ENCODE peak calls at places on chromosomes 11 and 22, in nine cellular contexts. Q, Y, M, G, T, X, V, S and N are unnamed samples.

GRCh38 chr22:40480996-40481395 is 110.6 kb downstream of the SGSM3 start:
- DNase-seq in Q (no peak), Y (no peak), M (no peak), G (no peak), T (no peak), X (no peak), V (no peak), S (no peak), N (no peak)

GRCh38 chr11:92035488-92035887 is 189.1 kb upstream of the FAT3 start:
- DNase-seq in Q (no peak), Y (peak), M (no peak), G (no peak), T (no peak), X (no peak), V (no peak), S (no peak), N (no peak)

GRCh38 chr11:66292543-66293332 is 1.0 kb downstream of the TMEM151A start:
- DNase-seq in Q (no peak), Y (no peak), M (no peak), G (no peak), T (no peak), X (no peak), V (no peak), S (no peak), N (no peak)

GRCh38 chr11:1701041-1701807 is 4.2 kb downstream of the KRTAP5-6 start:
- DNase-seq in Q (no peak), Y (no peak), M (no peak), G (no peak), T (no peak), X (no peak), V (no peak), S (no peak), N (peak)

GRCh38 chr11:20949585-20949984 is 280.2 kb downstream of the NELL1 start:
- DNase-seq in Q (no peak), Y (no peak), M (no peak), G (no peak), T (no peak), X (no peak), V (no peak), S (no peak), N (no peak)

GRCh38 chr11:3186166-3186953 is 21.2 kb upstream of the OSBPL5 start:
- DNase-seq in Q (no peak), Y (no peak), M (no peak), G (no peak), T (no peak), X (no peak), V (no peak), S (no peak), N (no peak)

GRCh38 chr11:95066721-95067041 is at the start of gene SRSF8:
- DNase-seq in Q (no peak), Y (no peak), M (no peak), G (no peak), T (no peak), X (no peak), V (no peak), S (no peak), N (no peak)

GRCh38 chr11:27354359-27354965 is 8.6 kb downstream of the CCDC34 start:
- DNase-seq in Q (no peak), Y (no peak), M (no peak), G (no peak), T (no peak), X (no peak), V (no peak), S (no peak), N (no peak)

GRCh38 chr22:25202290-25202921 is 2.7 kb downstream of the CRYBB3 start:
- DNase-seq in Q (peak), Y (peak), M (peak), G (peak), T (peak), X (peak), V (peak), S (peak), N (peak)

GRCh38 chr22:50199836-50200332 is 927 bp upstream of the SELENOO start:
- DNase-seq in Q (no peak), Y (no peak), M (no peak), G (peak), T (no peak), X (no peak), V (peak), S (no peak), N (no peak)

GRCh38 chr11:61972796-61973602 is 5.6 kb upstream of the FTH1 start:
- DNase-seq in Q (peak), Y (peak), M (no peak), G (no peak), T (peak), X (peak), V (no peak), S (peak), N (peak)

DNA sequence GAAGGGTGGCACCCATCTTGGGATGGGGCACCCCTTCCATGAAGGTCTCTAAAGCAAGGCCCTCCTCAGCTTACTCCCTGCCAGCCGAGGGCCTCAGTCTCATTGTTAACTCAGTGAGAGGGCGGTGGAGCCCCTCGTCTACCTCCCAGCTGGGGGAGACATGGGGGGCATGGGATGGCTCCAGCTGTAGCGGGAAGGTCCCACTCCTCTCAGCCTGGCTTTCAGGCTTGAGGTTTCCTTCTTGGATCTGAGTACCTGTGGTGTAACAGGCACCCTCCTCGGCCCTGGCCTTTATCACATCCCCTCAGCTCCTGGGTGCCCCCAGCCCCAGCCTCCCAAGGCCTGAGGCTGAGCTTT is 2.0 kb downstream of the MIF start:
- DNase-seq in Q (no peak), Y (no peak), M (no peak), G (no peak), T (no peak), X (no peak), V (no peak), S (no peak), N (no peak)
- H3K27ac ChIP-seq in Q (no peak), Y (no peak), M (no peak), G (no peak), T (no peak), X (no peak), V (no peak), S (peak), N (no peak)

GRCh38 chr11:89491141-89491690 is at the start of gene NOX4:
- DNase-seq in Q (peak), Y (no peak), M (peak), G (peak), T (peak), X (peak), V (peak), S (no peak), N (no peak)
- H3K4me3 ChIP-seq in Q (peak), Y (no peak), M (peak), G (peak), T (no peak), X (peak), V (peak), S (peak), N (peak)

GRCh38 chr11:69539416-69540117 is 58.1 kb downstream of the LINC01488 start:
- DNase-seq in Q (no peak), Y (no peak), M (peak), G (no peak), T (peak), X (no peak), V (no peak), S (no peak), N (no peak)
- H3K27ac ChIP-seq in Q (no peak), Y (no peak), M (peak), G (no peak), T (peak), X (no peak), V (no peak), S (no peak), N (no peak)

GRCh38 chr11:130427049-130427388 is 1.4 kb downstream of the ADAMTS8 start:
- DNase-seq in Q (no peak), Y (no peak), M (no peak), G (no peak), T (no peak), X (no peak), V (no peak), S (no peak), N (no peak)
- H3K4me3 ChIP-seq in Q (peak), Y (no peak), M (peak), G (no peak), T (no peak), X (no peak), V (peak), S (no peak), N (peak)

GRCh38 chr11:78800756-78801155 is 226.1 kb upstream of the NARS2 start:
- DNase-seq in Q (no peak), Y (no peak), M (no peak), G (no peak), T (no peak), X (no peak), V (no peak), S (no peak), N (no peak)

GRCh38 chr11:78797559-78797958 is 222.9 kb upstream of the NARS2 start:
- DNase-seq in Q (no peak), Y (no peak), M (no peak), G (no peak), T (no peak), X (no peak), V (no peak), S (no peak), N (no peak)

GRCh38 chr11:78796956-78797355 is 222.3 kb upstream of the NARS2 start:
- DNase-seq in Q (no peak), Y (peak), M (no peak), G (no peak), T (peak), X (no peak), V (no peak), S (no peak), N (no peak)

GRCh38 chr11:78800089-78800690 is 225.5 kb upstream of the NARS2 start:
- DNase-seq in Q (no peak), Y (no peak), M (no peak), G (peak), T (no peak), X (no peak), V (no peak), S (no peak), N (no peak)

DNA sequence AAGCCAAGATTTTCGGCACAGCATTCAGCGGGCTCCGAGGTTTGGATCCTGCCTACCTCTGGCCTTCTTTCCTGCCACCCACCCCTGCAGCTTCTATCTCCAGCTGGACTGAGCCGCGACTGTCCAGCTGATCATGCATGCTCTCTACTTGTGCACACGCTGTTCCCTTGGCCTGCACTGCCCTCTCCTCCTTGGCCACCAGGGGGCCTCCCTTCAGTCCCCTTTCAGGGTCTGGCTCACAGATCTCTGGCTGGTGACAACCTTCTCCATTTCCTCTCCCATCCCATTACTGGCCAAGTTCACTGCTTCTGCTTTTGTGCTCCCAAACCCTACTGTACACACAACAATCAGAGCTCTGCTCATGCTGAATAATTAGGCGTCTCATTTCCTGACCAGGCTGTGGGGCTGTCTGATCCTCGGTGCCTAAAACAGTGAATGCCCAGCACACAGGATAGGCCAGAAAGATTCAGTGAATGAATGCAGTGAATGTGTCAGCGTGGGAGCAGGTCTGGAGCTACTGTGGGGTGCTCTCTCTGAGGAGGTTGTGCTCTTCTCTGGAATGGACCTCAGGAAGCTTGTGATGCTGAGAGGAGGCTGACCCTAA is 224.0 kb upstream of the NARS2 start:
- DNase-seq in Q (peak), Y (peak), M (peak), G (peak), T (peak), X (peak), V (peak), S (no peak), N (peak)
- H3K27ac ChIP-seq in Q (no peak), Y (no peak), M (no peak), G (no peak), T (no peak), X (no peak), V (no peak), S (no peak), N (no peak)

GRCh38 chr22:45503816-45504702 is 1.4 kb downstream of the FBLN1 start:
- DNase-seq in Q (no peak), Y (peak), M (no peak), G (peak), T (no peak), X (peak), V (no peak), S (no peak), N (no peak)

GRCh38 chr22:45504703-45505341 is 2.1 kb downstream of the FBLN1 start:
- DNase-seq in Q (no peak), Y (peak), M (peak), G (peak), T (peak), X (no peak), V (no peak), S (no peak), N (no peak)

GRCh38 chr22:45503071-45503815 is 560 bp downstream of the FBLN1 start:
- DNase-seq in Q (no peak), Y (peak), M (no peak), G (peak), T (no peak), X (no peak), V (no peak), S (no peak), N (no peak)

GRCh38 chr22:45499746-45500145 is 2.9 kb upstream of the FBLN1 start:
- DNase-seq in Q (no peak), Y (no peak), M (peak), G (peak), T (no peak), X (no peak), V (no peak), S (no peak), N (no peak)

DNA sequence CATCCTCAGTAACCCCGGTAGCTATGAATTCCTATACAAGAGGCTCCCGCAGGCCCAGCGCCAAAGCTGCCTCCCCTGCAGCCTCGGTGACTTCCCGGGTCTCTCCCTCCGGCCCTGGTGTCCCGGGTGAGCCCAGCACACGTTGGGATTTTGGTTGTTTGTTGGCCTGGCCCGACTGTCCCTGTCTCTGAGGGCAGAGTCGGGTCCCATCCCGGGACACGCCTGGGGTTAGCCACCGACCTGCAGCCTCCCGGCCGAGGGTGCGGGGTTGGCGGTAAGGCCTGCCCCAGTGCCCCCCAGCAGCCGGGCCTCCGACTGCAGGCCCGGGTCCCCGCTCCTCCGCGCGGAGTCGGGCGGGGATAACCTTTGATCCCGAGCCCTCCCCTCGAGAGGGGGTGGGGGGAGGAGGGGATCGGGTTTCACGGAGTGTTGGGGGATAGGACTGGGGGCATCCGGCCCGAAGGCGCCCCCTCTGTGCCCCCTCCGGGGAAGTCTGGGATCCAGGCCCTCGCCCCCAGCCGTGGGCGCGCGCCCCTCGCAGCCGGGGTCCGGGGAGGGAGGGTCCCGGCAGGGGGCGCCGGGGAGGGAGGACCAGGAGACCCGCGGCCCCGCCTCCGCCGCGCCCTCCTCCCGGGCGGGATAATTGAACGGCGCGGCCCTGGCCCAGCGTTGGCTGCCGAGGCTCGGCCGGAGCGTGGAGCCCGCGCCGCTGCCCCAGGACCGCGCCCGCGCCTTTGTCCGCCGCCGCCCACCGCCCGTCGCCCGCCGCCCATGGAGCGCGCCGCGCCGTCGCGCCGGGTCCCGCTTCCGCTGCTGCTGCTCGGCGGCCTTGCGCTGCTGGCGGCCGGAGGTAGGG is at the start of gene FBLN1:
- DNase-seq in Q (peak), Y (no peak), M (peak), G (peak), T (peak), X (no peak), V (no peak), S (no peak), N (no peak)
- H3K4me3 ChIP-seq in Q (peak), Y (peak), M (peak), G (peak), T (no peak), X (peak), V (peak), S (peak), N (peak)

DNA sequence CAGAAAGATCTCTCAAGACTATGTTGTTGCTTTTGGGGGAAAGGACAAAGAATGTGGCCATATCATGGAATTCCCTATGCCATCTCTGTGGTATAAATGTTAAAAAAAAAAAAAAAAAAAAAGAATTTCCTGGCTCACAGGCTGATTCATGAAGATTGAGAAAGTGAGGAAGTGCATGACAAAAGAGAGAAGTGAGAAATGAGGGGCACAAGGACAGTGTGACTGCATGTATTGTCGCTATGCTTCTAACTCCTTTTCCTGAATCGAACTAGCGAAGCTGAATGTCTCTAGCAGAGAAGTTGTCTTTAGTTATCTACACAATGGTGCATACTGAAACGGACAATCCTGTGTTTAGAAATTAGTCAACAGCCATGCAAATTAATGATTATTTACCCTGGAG is 80.6 kb upstream of the CARD18 start:
- DNase-seq in Q (no peak), Y (no peak), M (no peak), G (no peak), T (no peak), X (no peak), V (no peak), S (no peak), N (no peak)
- H3K27ac ChIP-seq in Q (no peak), Y (no peak), M (no peak), G (no peak), T (no peak), X (no peak), V (no peak), S (no peak), N (no peak)

DNA sequence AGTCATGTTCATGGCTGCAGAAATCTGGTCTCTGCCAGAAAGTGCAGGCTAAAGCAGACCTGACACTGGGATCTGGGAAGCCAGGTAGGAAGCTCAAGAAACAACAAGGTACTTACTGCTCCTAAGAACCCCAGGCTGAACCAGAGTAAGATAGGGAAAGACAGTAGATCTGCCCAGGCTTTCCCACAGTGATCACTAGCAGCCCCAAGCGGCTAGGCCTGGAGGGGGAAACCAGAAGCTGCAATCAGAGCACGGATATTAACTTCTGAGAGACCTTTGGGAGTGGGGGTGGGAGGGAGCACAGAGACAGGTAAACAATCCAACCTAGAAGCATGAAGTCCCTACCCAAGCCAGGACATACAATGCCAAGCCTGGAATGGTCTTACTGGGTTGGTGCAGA is 135.2 kb upstream of the C11orf58 start:
- DNase-seq in Q (no peak), Y (no peak), M (peak), G (peak), T (peak), X (no peak), V (no peak), S (no peak), N (no peak)
- H3K4me3 ChIP-seq in Q (no peak), Y (no peak), M (peak), G (no peak), T (no peak), X (no peak), V (no peak), S (no peak), N (no peak)

DNA sequence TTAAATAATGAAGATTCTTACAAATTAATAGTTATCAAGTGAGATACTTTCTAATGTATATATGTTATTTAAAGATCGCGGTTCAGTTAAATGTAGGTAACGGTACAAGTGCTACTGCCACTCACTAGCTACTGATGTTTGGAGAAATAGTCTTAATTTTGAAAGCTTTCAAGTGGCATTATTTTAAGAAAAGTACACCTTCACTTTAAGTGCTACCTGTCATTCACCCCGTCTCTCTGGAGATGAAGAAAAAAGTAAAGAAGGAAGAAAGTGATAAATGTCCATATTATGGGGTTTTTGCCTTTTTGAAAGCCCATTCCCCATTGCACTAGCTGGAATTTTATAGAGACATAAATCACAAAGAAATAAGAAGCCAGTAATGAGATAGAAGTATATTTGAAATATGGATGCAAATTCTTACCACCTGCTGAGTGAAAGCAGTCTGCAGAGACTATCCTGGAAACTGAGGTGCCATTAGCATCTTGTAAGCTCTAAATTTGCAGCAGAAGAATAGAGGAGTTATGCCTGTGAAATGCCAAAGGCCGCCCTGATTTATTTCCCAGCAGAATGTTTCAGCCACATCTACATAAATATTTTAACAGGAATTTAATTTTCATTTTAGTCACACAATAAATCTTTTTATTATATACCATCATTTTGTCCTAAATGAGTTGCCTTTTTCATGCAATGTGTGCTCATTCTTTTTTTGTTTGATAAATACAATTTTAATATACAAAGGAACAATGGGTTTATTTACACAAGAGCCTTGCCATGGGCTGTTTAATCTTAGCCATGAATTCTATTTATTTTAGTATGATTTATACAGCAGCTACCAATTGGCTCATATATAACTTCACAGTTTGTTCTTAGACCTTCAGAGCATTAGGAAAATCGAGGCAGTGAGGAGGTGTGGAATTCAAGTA is 489.9 kb upstream of the RAG2 start:
- DNase-seq in Q (no peak), Y (no peak), M (no peak), G (no peak), T (no peak), X (no peak), V (no peak), S (no peak), N (no peak)
- H3K27ac ChIP-seq in Q (no peak), Y (no peak), M (no peak), G (no peak), T (no peak), X (no peak), V (no peak), S (no peak), N (no peak)

GRCh38 chr11:44316388-44317240 is 6.7 kb upstream of the ALX4 start:
- DNase-seq in Q (no peak), Y (no peak), M (no peak), G (no peak), T (peak), X (no peak), V (no peak), S (no peak), N (no peak)
- H3K4me3 ChIP-seq in Q (peak), Y (no peak), M (peak), G (peak), T (no peak), X (peak), V (peak), S (peak), N (peak)